ENCODE peak calls at places on chromosomes 3 and 15, in four cellular contexts. J is activated B cell treated with CpG ODN at 0.5 μM for 24 hours; H is stimulated activated naive CD8-positive, alpha-beta T cell treated with anti-CD3 and anti-CD28 coated beads, Interleukin-15, Interleukin-2, amounts not matched to agents 100 U/mL and 50 U/mL, for 24 hours; O is iPS-NIHi11. E is an unnamed sample.

GRCh38 chr3:39415983-39416382 is 9.5 kb downstream of the RPSA start:
- DNase-seq in O (no peak), J (no peak), H (no peak), E (no peak)

GRCh38 chr3:6799264-6799915 is 61.5 kb upstream of the GRM7 start:
- DNase-seq in H (peak; percentile 49), J (no peak), O (peak; percentile 37), E (no peak)

GRCh38 chr3:127670761-127671522 is 1.8 kb upstream of the ABTB1 start:
- DNase-seq in H (no peak), J (no peak), O (no peak), E (no peak)

GRCh38 chr3:131812433-131812832 is 222.4 kb downstream of the CPNE4 start:
- DNase-seq in O (no peak), J (no peak), H (no peak), E (peak; percentile 10)

GRCh38 chr3:117932441-117932840 is 1102.2 kb downstream of the IGSF11 start:
- DNase-seq in J (no peak), H (no peak), O (no peak), E (no peak)

GRCh38 chr15:72796515-72797337 is 13.2 kb upstream of the ADPGK start:
- DNase-seq in H (peak; percentile 59), O (peak; percentile 85), J (peak; percentile 48), E (no peak)

GRCh38 chr3:115927210-115927609 is 303.9 kb downstream of the GAP43 start:
- DNase-seq in H (no peak), O (no peak), J (no peak), E (no peak)

GRCh38 chr3:71066356-71066755 is 517.2 kb downstream of the FOXP1 start:
- DNase-seq in O (no peak), H (no peak), J (no peak), E (no peak)

GRCh38 chr3:63918321-63918720 is 6.1 kb upstream of the SCAANT1 start:
- DNase-seq in J (no peak), O (no peak), H (no peak), E (no peak)

GRCh38 chr3:23607184-23607847 is 198.4 kb upstream of the UBE2E1 start:
- DNase-seq in H (no peak), O (no peak), J (no peak), E (no peak)

GRCh38 chr3:48820626-48821324 is 26.9 kb downstream of the PRKAR2A start:
- DNase-seq in H (no peak), O (no peak), J (no peak), E (peak; percentile 19)

GRCh38 chr3:108201258-108201657 is 21.0 kb downstream of the IFT57 start:
- DNase-seq in J (no peak), H (no peak), O (no peak), E (no peak)

GRCh38 chr3:113747719-113748046 is 848 bp downstream of the ATP6V1A start:
- DNase-seq in O (no peak), H (peak; percentile 48), J (no peak), E (no peak)

GRCh38 chr3:49333091-49333490 is 6.8 kb downstream of the USP4 start:
- DNase-seq in H (no peak), O (no peak), J (no peak), E (no peak)

GRCh38 chr15:98160236-98160635 is 199.7 kb downstream of the ARRDC4 start:
- DNase-seq in H (peak; percentile 6), J (no peak), O (no peak), E (no peak)

GRCh38 chr15:100252359-100252758 is 89.4 kb downstream of the ADAMTS17 start:
- DNase-seq in H (no peak), O (no peak), J (no peak), E (no peak)

GRCh38 chr3:123440181-123440580 is 8.7 kb downstream of the ADCY5 start:
- DNase-seq in J (no peak), O (no peak), H (no peak), E (no peak)

GRCh38 chr3:119219069-119219468 is 21.6 kb downstream of the B4GALT4 start:
- DNase-seq in O (no peak), H (no peak), J (no peak), E (no peak)

GRCh38 chr15:31377030-31377429 is 50.4 kb downstream of the KLF13 start:
- DNase-seq in J (no peak), H (no peak), O (no peak), E (no peak)

GRCh38 chr3:177229791-177230190 is 32.5 kb upstream of the TBL1XR1 start:
- DNase-seq in O (no peak), H (no peak), J (no peak), E (no peak)

GRCh38 chr15:41546846-41547786 is 3.1 kb upstream of the RPAP1 start:
- DNase-seq in J (no peak), O (no peak), H (no peak), E (no peak)

GRCh38 chr3:9727743-9728142 is 3.8 kb upstream of the BRPF1 start:
- DNase-seq in H (no peak), J (no peak), O (no peak), E (no peak)

GRCh38 chr15:59420108-59420507 is 17.9 kb upstream of the FAM81A start:
- DNase-seq in J (no peak), H (no peak), O (no peak), E (no peak)

GRCh38 chr15:36294359-36294758 is 285.1 kb upstream of the CDIN1 start:
- DNase-seq in J (no peak), O (no peak), H (no peak), E (no peak)

GRCh38 chr15:67094001-67094826 is 28.8 kb downstream of the SMAD3 start:
- DNase-seq in J (no peak), H (no peak), O (no peak), E (no peak)

GRCh38 chr3:99901200-99901926 is 83.7 kb downstream of the CMSS1 start:
- DNase-seq in O (no peak), H (no peak), J (no peak), E (peak; percentile 81)

GRCh38 chr3:38717603-38718240 is 68.2 kb upstream of the SCN5A start:
- DNase-seq in O (no peak), H (no peak), J (no peak), E (no peak)

GRCh38 chr15:69055251-69055650 is 40.8 kb downstream of the NOX5 start:
- DNase-seq in J (no peak), O (no peak), H (no peak), E (no peak)

GRCh38 chr3:59817511-59817910 is 767.7 kb upstream of the CFAP20DC start:
- DNase-seq in H (no peak), O (no peak), J (no peak), E (no peak)

GRCh38 chr3:16896820-16897219 is 12.1 kb downstream of the PLCL2 start:
- DNase-seq in J (no peak), O (no peak), H (no peak), E (no peak)

GRCh38 chr3:129745253-129745652 is 138.8 kb upstream of the PLXND1 start:
- DNase-seq in J (no peak), H (no peak), O (no peak), E (peak; percentile 47)

GRCh38 chr3:191216510-191216909 is 17.5 kb downstream of the OSTN start:
- DNase-seq in H (no peak), J (no peak), O (no peak), E (no peak)

GRCh38 chr3:180970931-180971330 is 18.6 kb downstream of the DNAJC19 start:
- DNase-seq in J (no peak), H (no peak), O (no peak), E (no peak)

GRCh38 chr3:177144922-177145321 is 52.4 kb downstream of the TBL1XR1 start:
- DNase-seq in O (no peak), H (no peak), J (no peak), E (no peak)

GRCh38 chr3:60010778-60011177 is 961.0 kb upstream of the CFAP20DC start:
- DNase-seq in H (peak; percentile 35), J (no peak), O (no peak), E (no peak)

GRCh38 chr3:190718691-190719090 is 143.8 kb downstream of the GMNC start:
- DNase-seq in H (no peak), J (no peak), O (no peak), E (peak; percentile 71)

E was measured in skeletal muscle cell.